ENCODE peak calls at places on chromosomes 4 and X, in six cellular contexts. F, H, W, M, D and V are unnamed samples.

GRCh38 chrX:115649461-115650063 is 88.6 kb downstream of the PLS3 start:
- DNase-seq in F (no peak), H (no peak), W (no peak), M (no peak), D (no peak), V (peak; percentile 58)

GRCh38 chr4:522911-523443 is 24.0 kb downstream of the PIGG start:
- DNase-seq in F (no peak), H (no peak), W (no peak), M (no peak), D (no peak), V (peak; percentile 37)

GRCh38 chr4:8323947-8324555 is 54.5 kb downstream of the HTRA3 start:
- DNase-seq in F (no peak), H (no peak), W (no peak), M (no peak), D (no peak), V (peak; percentile 42)

GRCh38 chrX:24243692-24244091 is 70.2 kb downstream of the SUPT20HL2 start:
- DNase-seq in F (no peak), H (no peak), W (peak; percentile 72), M (no peak), D (no peak), V (no peak)

GRCh38 chr4:174357321-174357720 is 73.6 kb downstream of the CEP44 start:
- DNase-seq in F (no peak), H (no peak), W (peak; percentile 45), M (no peak), D (no peak), V (no peak)

GRCh38 chrX:35289952-35290351 is 347.4 kb downstream of the FAM47B start:
- DNase-seq in F (no peak), H (no peak), W (no peak), M (no peak), D (no peak), V (no peak)

GRCh38 chrX:77892887-77893286 is 2.3 kb downstream of the MAGT1 start:
- DNase-seq in F (no peak), H (no peak), W (no peak), M (no peak), D (no peak), V (no peak)

GRCh38 chr4:16039139-16039538 is 44.7 kb downstream of the PROM1 start:
- DNase-seq in F (no peak), H (no peak), W (no peak), M (no peak), D (no peak), V (no peak)

GRCh38 chr4:146134761-146135160 is 40.8 kb upstream of the LSM6 start:
- DNase-seq in F (no peak), H (no peak), W (no peak), M (no peak), D (peak; percentile 95), V (no peak)